ENCODE peak calls at places on chromosome 13, in seven cellular contexts. Z is neuronal stem cell; J is H54; G is T1000; F is epithelial cell of esophagus; M is HFFc6; S is stimulated activated naive CD8-positive, alpha-beta T cell treated with anti-CD3 and anti-CD28 coated beads, Interleukin-15, amount 100 ng/mL, for 72 hours. L is an unnamed sample.
A peak's percentile ranks its signal among the peaks of the same experiment; 100 is the strongest.

GRCh38 chr13:101706651-101707050 is 254.2 kb downstream of the ITGBL1 start:
- DNase-seq in Z (no peak), J (peak; percentile 71), G (peak; percentile 2), F (peak; percentile 92), M (peak; percentile 88), S (no peak), L (no peak)

GRCh38 chr13:112984954-112985802 is 16.2 kb downstream of the MCF2L start:
- DNase-seq in Z (no peak), J (no peak), G (no peak), F (no peak), M (no peak), S (no peak), L (no peak)

GRCh38 chr13:112194167-112194530 is 127.2 kb downstream of the SOX1 start:
- DNase-seq in Z (no peak), J (no peak), G (no peak), F (no peak), M (no peak), S (no peak), L (no peak)

GRCh38 chr13:51292000-51292550 is 47.4 kb upstream of the SERPINE3 start:
- DNase-seq in Z (no peak), J (no peak), G (no peak), F (no peak), M (no peak), S (no peak), L (no peak)

GRCh38 chr13:30422056-30422914 is at the start of gene UBE2L5:
- DNase-seq in Z (peak; percentile 66), J (no peak), G (peak; percentile 49), F (peak; percentile 85), M (peak; percentile 91), S (peak; percentile 69), L (no peak)

GRCh38 chr13:33233547-33233946 is 52.0 kb downstream of the STARD13 start:
- DNase-seq in Z (no peak), J (no peak), G (no peak), F (peak; percentile 67), M (no peak), S (no peak), L (no peak)

GRCh38 chr13:94711561-94712286 is 621 bp downstream of the SOX21 start:
- DNase-seq in Z (no peak), J (no peak), G (peak; percentile 14), F (peak; percentile 44), M (no peak), S (peak; percentile 39), L (no peak)

GRCh38 chr13:32986552-32986951 is 29.7 kb upstream of the KL start:
- DNase-seq in Z (no peak), J (no peak), G (no peak), F (no peak), M (no peak), S (no peak), L (no peak)

GRCh38 chr13:33761744-33762143 is 56.2 kb upstream of the RFC3 start:
- DNase-seq in Z (no peak), J (no peak), G (no peak), F (peak; percentile 8), M (peak; percentile 17), S (no peak), L (no peak)

GRCh38 chr13:54194233-54195024 is 1165.8 kb downstream of the OLFM4 start:
- DNase-seq in Z (no peak), J (no peak), G (no peak), F (no peak), M (no peak), S (no peak), L (no peak)

GRCh38 chr13:113765241-113765910 is 6.3 kb downstream of the TMEM255B start:
- DNase-seq in Z (no peak), J (no peak), G (no peak), F (no peak), M (no peak), S (no peak), L (no peak)

GRCh38 chr13:32857689-32858088 is 158.5 kb upstream of the KL start:
- DNase-seq in Z (no peak), J (no peak), G (no peak), F (no peak), M (no peak), S (no peak), L (no peak)

GRCh38 chr13:106961219-106961618 is 393.3 kb upstream of the ARGLU1 start:
- DNase-seq in Z (no peak), J (no peak), G (no peak), F (no peak), M (no peak), S (no peak), L (no peak)

GRCh38 chr13:30766234-30766633 is 30.9 kb downstream of the ALOX5AP start:
- DNase-seq in Z (no peak), J (no peak), G (no peak), F (no peak), M (no peak), S (no peak), L (no peak)

GRCh38 chr13:79937311-79938243 is 403.3 kb downstream of the SPRY2 start:
- DNase-seq in Z (no peak), J (no peak), G (no peak), F (no peak), M (no peak), S (no peak), L (no peak)

GRCh38 chr13:21234537-21234936 is 58.1 kb downstream of the MRPL57 start:
- DNase-seq in Z (no peak), J (no peak), G (no peak), F (no peak), M (peak; percentile 60), S (no peak), L (no peak)

GRCh38 chr13:102708211-102708610 is 13.4 kb upstream of the METTL21C start:
- DNase-seq in Z (no peak), J (no peak), G (no peak), F (no peak), M (no peak), S (no peak), L (no peak)

GRCh38 chr13:20684535-20684934 is 19.0 kb upstream of the IL17D start:
- DNase-seq in Z (no peak), J (no peak), G (no peak), F (no peak), M (no peak), S (no peak), L (no peak)

GRCh38 chr13:28394422-28394821 is 100.5 kb downstream of the FLT1 start:
- DNase-seq in Z (no peak), J (no peak), G (no peak), F (peak; percentile 53), M (peak; percentile 65), S (no peak), L (no peak)

GRCh38 chr13:73849292-73849691 is 284.9 kb downstream of the KLF12 start:
- DNase-seq in Z (peak; percentile 9), J (no peak), G (no peak), F (peak; percentile 48), M (peak; percentile 55), S (no peak), L (no peak)

GRCh38 chr13:46629811-46630413 is 76.9 kb downstream of the LRCH1 start:
- DNase-seq in Z (no peak), J (no peak), G (no peak), F (no peak), M (no peak), S (no peak), L (no peak)

GRCh38 chr13:75569576-75569975 is 20.0 kb downstream of the UCHL3 start:
- DNase-seq in Z (no peak), J (no peak), G (no peak), F (peak; percentile 11), M (no peak), S (no peak), L (no peak)

GRCh38 chr13:111587249-111587648 is 266.8 kb downstream of the TEX29 start:
- DNase-seq in Z (no peak), J (no peak), G (no peak), F (no peak), M (no peak), S (no peak), L (no peak)

GRCh38 chr13:31044658-31045620 is 112.5 kb downstream of the TEX26 start:
- DNase-seq in Z (no peak), J (no peak), G (no peak), F (peak; percentile 48), M (no peak), S (peak; percentile 54), L (no peak)

GRCh38 chr13:31310356-31310755 is 110.6 kb downstream of the B3GLCT start:
- DNase-seq in Z (no peak), J (no peak), G (no peak), F (peak; percentile 4), M (no peak), S (no peak), L (no peak)

GRCh38 chr13:101146101-101146898 is 270.0 kb downstream of the NALCN start:
- DNase-seq in Z (no peak), J (no peak), G (no peak), F (no peak), M (peak; percentile 1), S (no peak), L (no peak)

GRCh38 chr13:33016414-33017409 is at the start of gene KL:
- DNase-seq in Z (no peak), J (no peak), G (no peak), F (no peak), M (no peak), S (peak; percentile 47), L (no peak)

GRCh38 chr13:47289578-47289977 is 392.7 kb upstream of the HTR2A start:
- DNase-seq in Z (peak; percentile 6), J (no peak), G (no peak), F (peak; percentile 66), M (no peak), S (no peak), L (no peak)

L was measured in cerebellar nuclear complex.